ENCODE peak calls at places on chromosome 11, in four cellular contexts. One of them, this sample, is unnamed.

GRCh38 chr11:115653926-115654325 is 149.7 kb upstream of the CADM1 start:
- DNase-seq in stimulated activated CD8-positive, alpha-beta memory T cell treated with anti-CD3 and anti-CD28 coated beads, Interleukin-2, amount 100 ng/mL, for 1 hour: no peak
- DNase-seq in GM06990: no peak
- DNase-seq in HEK293T: peak
- DNase-seq in this sample: no peak

GRCh38 chr11:1757861-1758610 is 5.7 kb downstream of the CTSD start:
- DNase-seq in stimulated activated CD8-positive, alpha-beta memory T cell treated with anti-CD3 and anti-CD28 coated beads, Interleukin-2, amount 100 ng/mL, for 1 hour: no peak
- DNase-seq in GM06990: no peak
- DNase-seq in HEK293T: no peak
- DNase-seq in this sample: no peak

GRCh38 chr11:24234822-24235508 is 261.9 kb upstream of the LUZP2 start:
- DNase-seq in stimulated activated CD8-positive, alpha-beta memory T cell treated with anti-CD3 and anti-CD28 coated beads, Interleukin-2, amount 100 ng/mL, for 1 hour: no peak
- DNase-seq in GM06990: no peak
- DNase-seq in HEK293T: no peak
- DNase-seq in this sample: no peak

GRCh38 chr11:73152086-73152853 is 10.2 kb upstream of the FCHSD2 start:
- DNase-seq in stimulated activated CD8-positive, alpha-beta memory T cell treated with anti-CD3 and anti-CD28 coated beads, Interleukin-2, amount 100 ng/mL, for 1 hour: no peak
- DNase-seq in GM06990: peak
- DNase-seq in HEK293T: no peak
- DNase-seq in this sample: no peak

GRCh38 chr11:132043714-132044113 is 673.3 kb downstream of the NTM start:
- DNase-seq in stimulated activated CD8-positive, alpha-beta memory T cell treated with anti-CD3 and anti-CD28 coated beads, Interleukin-2, amount 100 ng/mL, for 1 hour: no peak
- DNase-seq in GM06990: no peak
- DNase-seq in HEK293T: no peak
- DNase-seq in this sample: no peak

GRCh38 chr11:22479133-22479690 is 141.0 kb downstream of the SLC17A6 start:
- DNase-seq in stimulated activated CD8-positive, alpha-beta memory T cell treated with anti-CD3 and anti-CD28 coated beads, Interleukin-2, amount 100 ng/mL, for 1 hour: no peak
- DNase-seq in GM06990: no peak
- DNase-seq in HEK293T: no peak
- DNase-seq in this sample: no peak

GRCh38 chr11:46710821-46711269 is 8.2 kb upstream of the F2 start:
- DNase-seq in stimulated activated CD8-positive, alpha-beta memory T cell treated with anti-CD3 and anti-CD28 coated beads, Interleukin-2, amount 100 ng/mL, for 1 hour: no peak
- DNase-seq in GM06990: no peak
- DNase-seq in HEK293T: no peak
- DNase-seq in this sample: peak

GRCh38 chr11:1054143-1055108 is 17.9 kb upstream of the MUC6 start:
- DNase-seq in stimulated activated CD8-positive, alpha-beta memory T cell treated with anti-CD3 and anti-CD28 coated beads, Interleukin-2, amount 100 ng/mL, for 1 hour: no peak
- DNase-seq in GM06990: no peak
- DNase-seq in HEK293T: no peak
- DNase-seq in this sample: no peak

GRCh38 chr11:35105319-35106063 is 33.5 kb upstream of the CD44 start:
- DNase-seq in stimulated activated CD8-positive, alpha-beta memory T cell treated with anti-CD3 and anti-CD28 coated beads, Interleukin-2, amount 100 ng/mL, for 1 hour: no peak
- DNase-seq in GM06990: no peak
- DNase-seq in HEK293T: no peak
- DNase-seq in this sample: no peak

GRCh38 chr11:33040127-33040861 is 922 bp downstream of the TCP11L1 start:
- DNase-seq in stimulated activated CD8-positive, alpha-beta memory T cell treated with anti-CD3 and anti-CD28 coated beads, Interleukin-2, amount 100 ng/mL, for 1 hour: no peak
- DNase-seq in GM06990: peak
- DNase-seq in HEK293T: no peak
- DNase-seq in this sample: no peak

GRCh38 chr11:43010042-43010441 is 301.8 kb upstream of the API5 start:
- DNase-seq in stimulated activated CD8-positive, alpha-beta memory T cell treated with anti-CD3 and anti-CD28 coated beads, Interleukin-2, amount 100 ng/mL, for 1 hour: no peak
- DNase-seq in GM06990: no peak
- DNase-seq in HEK293T: no peak
- DNase-seq in this sample: no peak

GRCh38 chr11:114821626-114822025 is 143.3 kb downstream of the NXPE2 start:
- DNase-seq in stimulated activated CD8-positive, alpha-beta memory T cell treated with anti-CD3 and anti-CD28 coated beads, Interleukin-2, amount 100 ng/mL, for 1 hour: no peak
- DNase-seq in GM06990: no peak
- DNase-seq in HEK293T: no peak
- DNase-seq in this sample: no peak

GRCh38 chr11:44994753-44995152 is 44.1 kb upstream of the TP53I11 start:
- DNase-seq in stimulated activated CD8-positive, alpha-beta memory T cell treated with anti-CD3 and anti-CD28 coated beads, Interleukin-2, amount 100 ng/mL, for 1 hour: no peak
- DNase-seq in GM06990: no peak
- DNase-seq in HEK293T: no peak
- DNase-seq in this sample: no peak

GRCh38 chr11:68431984-68432600 is 28.5 kb upstream of the PPP6R3 start:
- DNase-seq in stimulated activated CD8-positive, alpha-beta memory T cell treated with anti-CD3 and anti-CD28 coated beads, Interleukin-2, amount 100 ng/mL, for 1 hour: no peak
- DNase-seq in GM06990: no peak
- DNase-seq in HEK293T: no peak
- DNase-seq in this sample: no peak

GRCh38 chr11:105862736-105863367 is 159.2 kb downstream of the MSANTD4 start:
- DNase-seq in stimulated activated CD8-positive, alpha-beta memory T cell treated with anti-CD3 and anti-CD28 coated beads, Interleukin-2, amount 100 ng/mL, for 1 hour: no peak
- DNase-seq in GM06990: no peak
- DNase-seq in HEK293T: peak
- DNase-seq in this sample: no peak

GRCh38 chr11:3880724-3881123 is 25.3 kb downstream of the STIM1 start:
- DNase-seq in stimulated activated CD8-positive, alpha-beta memory T cell treated with anti-CD3 and anti-CD28 coated beads, Interleukin-2, amount 100 ng/mL, for 1 hour: no peak
- DNase-seq in GM06990: no peak
- DNase-seq in HEK293T: no peak
- DNase-seq in this sample: no peak

GRCh38 chr11:19646308-19646707 is 66.3 kb upstream of the NAV2 start:
- DNase-seq in stimulated activated CD8-positive, alpha-beta memory T cell treated with anti-CD3 and anti-CD28 coated beads, Interleukin-2, amount 100 ng/mL, for 1 hour: no peak
- DNase-seq in GM06990: no peak
- DNase-seq in HEK293T: no peak
- DNase-seq in this sample: no peak

GRCh38 chr11:44223261-44223660 is 86.7 kb downstream of the ALX4 start:
- DNase-seq in stimulated activated CD8-positive, alpha-beta memory T cell treated with anti-CD3 and anti-CD28 coated beads, Interleukin-2, amount 100 ng/mL, for 1 hour: no peak
- DNase-seq in GM06990: no peak
- DNase-seq in HEK293T: no peak
- DNase-seq in this sample: no peak

GRCh38 chr11:3227568-3228444 is 4.4 kb downstream of the MRGPRE start:
- DNase-seq in stimulated activated CD8-positive, alpha-beta memory T cell treated with anti-CD3 and anti-CD28 coated beads, Interleukin-2, amount 100 ng/mL, for 1 hour: no peak
- DNase-seq in GM06990: no peak
- DNase-seq in HEK293T: no peak
- DNase-seq in this sample: no peak

GRCh38 chr11:130612291-130612802 is 163.9 kb downstream of the ADAMTS15 start:
- DNase-seq in stimulated activated CD8-positive, alpha-beta memory T cell treated with anti-CD3 and anti-CD28 coated beads, Interleukin-2, amount 100 ng/mL, for 1 hour: no peak
- DNase-seq in GM06990: no peak
- DNase-seq in HEK293T: no peak
- DNase-seq in this sample: no peak

GRCh38 chr11:59669611-59670009 is 773 bp upstream of the PATL1 start:
- DNase-seq in stimulated activated CD8-positive, alpha-beta memory T cell treated with anti-CD3 and anti-CD28 coated beads, Interleukin-2, amount 100 ng/mL, for 1 hour: no peak
- DNase-seq in GM06990: no peak
- DNase-seq in HEK293T: peak
- DNase-seq in this sample: no peak

GRCh38 chr11:14672635-14673034 is 29.0 kb downstream of the PDE3B start:
- DNase-seq in stimulated activated CD8-positive, alpha-beta memory T cell treated with anti-CD3 and anti-CD28 coated beads, Interleukin-2, amount 100 ng/mL, for 1 hour: no peak
- DNase-seq in GM06990: no peak
- DNase-seq in HEK293T: no peak
- DNase-seq in this sample: no peak

GRCh38 chr11:113690619-113691569 is 15.2 kb downstream of the TMPRSS5 start:
- DNase-seq in stimulated activated CD8-positive, alpha-beta memory T cell treated with anti-CD3 and anti-CD28 coated beads, Interleukin-2, amount 100 ng/mL, for 1 hour: no peak
- DNase-seq in GM06990: no peak
- DNase-seq in HEK293T: peak
- DNase-seq in this sample: peak

GRCh38 chr11:106306942-106307341 is 229.5 kb downstream of the AASDHPPT start:
- DNase-seq in stimulated activated CD8-positive, alpha-beta memory T cell treated with anti-CD3 and anti-CD28 coated beads, Interleukin-2, amount 100 ng/mL, for 1 hour: no peak
- DNase-seq in GM06990: no peak
- DNase-seq in HEK293T: no peak
- DNase-seq in this sample: no peak

GRCh38 chr11:96827164-96827563 is 437.4 kb downstream of the JRKL start:
- DNase-seq in stimulated activated CD8-positive, alpha-beta memory T cell treated with anti-CD3 and anti-CD28 coated beads, Interleukin-2, amount 100 ng/mL, for 1 hour: no peak
- DNase-seq in GM06990: no peak
- DNase-seq in HEK293T: no peak
- DNase-seq in this sample: no peak

GRCh38 chr11:46112961-46113617 is 8.2 kb downstream of the PHF21A start:
- DNase-seq in stimulated activated CD8-positive, alpha-beta memory T cell treated with anti-CD3 and anti-CD28 coated beads, Interleukin-2, amount 100 ng/mL, for 1 hour: no peak
- DNase-seq in GM06990: peak
- DNase-seq in HEK293T: peak
- DNase-seq in this sample: no peak

GRCh38 chr11:35318977-35319925 is 100.1 kb downstream of the SLC1A2 start:
- DNase-seq in stimulated activated CD8-positive, alpha-beta memory T cell treated with anti-CD3 and anti-CD28 coated beads, Interleukin-2, amount 100 ng/mL, for 1 hour: no peak
- DNase-seq in GM06990: peak
- DNase-seq in HEK293T: no peak
- DNase-seq in this sample: no peak

GRCh38 chr11:415640-416041 is 842 bp upstream of the SIGIRR start:
- DNase-seq in stimulated activated CD8-positive, alpha-beta memory T cell treated with anti-CD3 and anti-CD28 coated beads, Interleukin-2, amount 100 ng/mL, for 1 hour: no peak
- DNase-seq in GM06990: no peak
- DNase-seq in HEK293T: no peak
- DNase-seq in this sample: no peak

GRCh38 chr11:121514998-121515671 is 62.4 kb upstream of the SORL1-AS1 start:
- DNase-seq in stimulated activated CD8-positive, alpha-beta memory T cell treated with anti-CD3 and anti-CD28 coated beads, Interleukin-2, amount 100 ng/mL, for 1 hour: no peak
- DNase-seq in GM06990: no peak
- DNase-seq in HEK293T: no peak
- DNase-seq in this sample: no peak

GRCh38 chr11:38060930-38061329 is 1462.9 kb upstream of the RAG2 start:
- DNase-seq in stimulated activated CD8-positive, alpha-beta memory T cell treated with anti-CD3 and anti-CD28 coated beads, Interleukin-2, amount 100 ng/mL, for 1 hour: no peak
- DNase-seq in GM06990: no peak
- DNase-seq in HEK293T: no peak
- DNase-seq in this sample: peak

GRCh38 chr11:73997120-73997772 is 11.6 kb downstream of the UCP3 start:
- DNase-seq in stimulated activated CD8-positive, alpha-beta memory T cell treated with anti-CD3 and anti-CD28 coated beads, Interleukin-2, amount 100 ng/mL, for 1 hour: no peak
- DNase-seq in GM06990: no peak
- DNase-seq in HEK293T: no peak
- DNase-seq in this sample: no peak